ENCODE peak calls at places on chromosome 7, in eight cellular contexts. One of them, this sample, is unnamed.

GRCh38 chr7:147509859-147510542 is 1080.6 kb upstream of the C7orf33 start:
- DNase-seq in mesenchymal stem cell: no peak
- DNase-seq in RPMI7951: no peak
- DNase-seq in left cardiac atrium: no peak
- DNase-seq in stimulated activated CD4-positive, alpha-beta T cell treated with anti-CD3 and anti-CD28 coated beads, Interleukin-2, amount 100 ng/mL, for 4 hours: no peak
- DNase-seq in cardiac septum: no peak
- DNase-seq in lung microvascular endothelial cell: no peak
- DNase-seq in fibroblast of lung: peak
- DNase-seq in this sample: no peak

GRCh38 chr7:155466814-155467675 is 9.1 kb downstream of the EN2 start:
- DNase-seq in mesenchymal stem cell: no peak
- DNase-seq in RPMI7951: no peak
- DNase-seq in left cardiac atrium: no peak
- DNase-seq in stimulated activated CD4-positive, alpha-beta T cell treated with anti-CD3 and anti-CD28 coated beads, Interleukin-2, amount 100 ng/mL, for 4 hours: no peak
- DNase-seq in cardiac septum: no peak
- DNase-seq in lung microvascular endothelial cell: peak
- DNase-seq in fibroblast of lung: no peak
- DNase-seq in this sample: no peak

GRCh38 chr7:115410972-115411686 is 489.2 kb downstream of the MDFIC start:
- DNase-seq in mesenchymal stem cell: no peak
- DNase-seq in RPMI7951: no peak
- DNase-seq in left cardiac atrium: no peak
- DNase-seq in stimulated activated CD4-positive, alpha-beta T cell treated with anti-CD3 and anti-CD28 coated beads, Interleukin-2, amount 100 ng/mL, for 4 hours: no peak
- DNase-seq in cardiac septum: no peak
- DNase-seq in lung microvascular endothelial cell: no peak
- DNase-seq in fibroblast of lung: no peak
- DNase-seq in this sample: no peak

GRCh38 chr7:3246133-3246532 is 54.9 kb upstream of the SDK1 start:
- DNase-seq in mesenchymal stem cell: peak
- DNase-seq in RPMI7951: no peak
- DNase-seq in left cardiac atrium: no peak
- DNase-seq in stimulated activated CD4-positive, alpha-beta T cell treated with anti-CD3 and anti-CD28 coated beads, Interleukin-2, amount 100 ng/mL, for 4 hours: no peak
- DNase-seq in cardiac septum: no peak
- DNase-seq in lung microvascular endothelial cell: no peak
- DNase-seq in fibroblast of lung: no peak
- DNase-seq in this sample: no peak

GRCh38 chr7:45701701-45702460 is 127.7 kb downstream of the ADCY1 start:
- DNase-seq in mesenchymal stem cell: no peak
- DNase-seq in RPMI7951: no peak
- DNase-seq in left cardiac atrium: no peak
- DNase-seq in stimulated activated CD4-positive, alpha-beta T cell treated with anti-CD3 and anti-CD28 coated beads, Interleukin-2, amount 100 ng/mL, for 4 hours: no peak
- DNase-seq in cardiac septum: peak
- DNase-seq in lung microvascular endothelial cell: no peak
- DNase-seq in fibroblast of lung: no peak
- DNase-seq in this sample: no peak

GRCh38 chr7:28509256-28510021 is 97.1 kb downstream of the CREB5 start:
- DNase-seq in mesenchymal stem cell: no peak
- DNase-seq in RPMI7951: no peak
- DNase-seq in left cardiac atrium: no peak
- DNase-seq in stimulated activated CD4-positive, alpha-beta T cell treated with anti-CD3 and anti-CD28 coated beads, Interleukin-2, amount 100 ng/mL, for 4 hours: no peak
- DNase-seq in cardiac septum: no peak
- DNase-seq in lung microvascular endothelial cell: no peak
- DNase-seq in fibroblast of lung: peak
- DNase-seq in this sample: no peak

GRCh38 chr7:96311967-96312366 is 9.9 kb downstream of the SLC25A13 start:
- DNase-seq in mesenchymal stem cell: peak
- DNase-seq in RPMI7951: no peak
- DNase-seq in left cardiac atrium: peak
- DNase-seq in stimulated activated CD4-positive, alpha-beta T cell treated with anti-CD3 and anti-CD28 coated beads, Interleukin-2, amount 100 ng/mL, for 4 hours: no peak
- DNase-seq in cardiac septum: no peak
- DNase-seq in lung microvascular endothelial cell: no peak
- DNase-seq in fibroblast of lung: peak
- DNase-seq in this sample: peak

GRCh38 chr7:129952164-129952652 is 552 bp downstream of the UBE2H start:
- DNase-seq in mesenchymal stem cell: peak
- DNase-seq in RPMI7951: peak
- DNase-seq in left cardiac atrium: peak
- DNase-seq in stimulated activated CD4-positive, alpha-beta T cell treated with anti-CD3 and anti-CD28 coated beads, Interleukin-2, amount 100 ng/mL, for 4 hours: no peak
- DNase-seq in cardiac septum: peak
- DNase-seq in lung microvascular endothelial cell: peak
- DNase-seq in fibroblast of lung: no peak
- DNase-seq in this sample: no peak

GRCh38 chr7:100538348-100538653 is 702 bp upstream of the AGFG2 start:
- DNase-seq in mesenchymal stem cell: no peak
- DNase-seq in RPMI7951: no peak
- DNase-seq in left cardiac atrium: no peak
- DNase-seq in stimulated activated CD4-positive, alpha-beta T cell treated with anti-CD3 and anti-CD28 coated beads, Interleukin-2, amount 100 ng/mL, for 4 hours: no peak
- DNase-seq in cardiac septum: no peak
- DNase-seq in lung microvascular endothelial cell: no peak
- DNase-seq in fibroblast of lung: no peak
- DNase-seq in this sample: no peak

GRCh38 chr7:127383123-127383835 is 9.2 kb downstream of the ZNF800 start:
- DNase-seq in mesenchymal stem cell: peak
- DNase-seq in RPMI7951: peak
- DNase-seq in left cardiac atrium: no peak
- DNase-seq in stimulated activated CD4-positive, alpha-beta T cell treated with anti-CD3 and anti-CD28 coated beads, Interleukin-2, amount 100 ng/mL, for 4 hours: no peak
- DNase-seq in cardiac septum: no peak
- DNase-seq in lung microvascular endothelial cell: no peak
- DNase-seq in fibroblast of lung: peak
- DNase-seq in this sample: no peak

GRCh38 chr7:128788446-128789412 is 3.0 kb upstream of the CCDC136 start:
- DNase-seq in mesenchymal stem cell: no peak
- DNase-seq in RPMI7951: no peak
- DNase-seq in left cardiac atrium: no peak
- DNase-seq in stimulated activated CD4-positive, alpha-beta T cell treated with anti-CD3 and anti-CD28 coated beads, Interleukin-2, amount 100 ng/mL, for 4 hours: no peak
- DNase-seq in cardiac septum: no peak
- DNase-seq in lung microvascular endothelial cell: no peak
- DNase-seq in fibroblast of lung: no peak
- DNase-seq in this sample: no peak

GRCh38 chr7:105765846-105766245 is 110.6 kb downstream of the ATXN7L1 start:
- DNase-seq in mesenchymal stem cell: no peak
- DNase-seq in RPMI7951: no peak
- DNase-seq in left cardiac atrium: no peak
- DNase-seq in stimulated activated CD4-positive, alpha-beta T cell treated with anti-CD3 and anti-CD28 coated beads, Interleukin-2, amount 100 ng/mL, for 4 hours: no peak
- DNase-seq in cardiac septum: no peak
- DNase-seq in lung microvascular endothelial cell: no peak
- DNase-seq in fibroblast of lung: peak
- DNase-seq in this sample: no peak

GRCh38 chr7:921581-922333 is 32.7 kb downstream of the ADAP1 start:
- DNase-seq in mesenchymal stem cell: no peak
- DNase-seq in RPMI7951: no peak
- DNase-seq in left cardiac atrium: peak
- DNase-seq in stimulated activated CD4-positive, alpha-beta T cell treated with anti-CD3 and anti-CD28 coated beads, Interleukin-2, amount 100 ng/mL, for 4 hours: no peak
- DNase-seq in cardiac septum: peak
- DNase-seq in lung microvascular endothelial cell: no peak
- DNase-seq in fibroblast of lung: no peak
- DNase-seq in this sample: no peak

GRCh38 chr7:101171442-101171837 is 6.1 kb upstream of the VGF start:
- DNase-seq in mesenchymal stem cell: no peak
- DNase-seq in RPMI7951: no peak
- DNase-seq in left cardiac atrium: no peak
- DNase-seq in stimulated activated CD4-positive, alpha-beta T cell treated with anti-CD3 and anti-CD28 coated beads, Interleukin-2, amount 100 ng/mL, for 4 hours: no peak
- DNase-seq in cardiac septum: no peak
- DNase-seq in lung microvascular endothelial cell: no peak
- DNase-seq in fibroblast of lung: no peak
- DNase-seq in this sample: no peak